ENCODE peak calls at places on chromosomes 7 and 10, in ten cellular contexts. W is T follicular helper cell, M is substantia nigra, E is fibroblast of the conjunctiva, C is heart left ventricle, T is NCI-H226, J is HTR-8/SVneo, A is GM10248, Q is right atrium auricular region, R is KG1. V is an unnamed sample.

GRCh38 chr7:157712666-157713235 is 375.9 kb downstream of the DNAJB6 start:
- DNase-seq in W (no peak), M (no peak), E (no peak), C (no peak), T (no peak), J (no peak), A (no peak), Q (no peak), R (no peak), V (no peak)

GRCh38 chr7:155683714-155684113 is 39.3 kb downstream of the RBM33 start:
- DNase-seq in W (no peak), M (no peak), E (no peak), C (no peak), T (no peak), J (no peak), A (no peak), Q (no peak), R (no peak), V (no peak)

GRCh38 chr7:75795831-75796285 is 17.7 kb downstream of the CCL24 start:
- DNase-seq in W (no peak), M (no peak), E (no peak), C (no peak), T (no peak), J (no peak), A (no peak), Q (peak; percentile 80), R (no peak), V (no peak)

GRCh38 chr10:128998101-128998500 is 468.9 kb upstream of the MGMT start:
- DNase-seq in W (no peak), M (no peak), E (no peak), C (no peak), T (no peak), J (no peak), A (no peak), Q (peak; percentile 46), R (no peak), V (no peak)

GRCh38 chr7:40827217-40828085 is 692.6 kb downstream of the SUGCT start:
- DNase-seq in W (no peak), M (no peak), E (peak; percentile 73), C (no peak), T (no peak), J (no peak), A (no peak), Q (no peak), R (no peak), V (no peak)

GRCh38 chr10:5283305-5284158 is 81.2 kb upstream of the UCN3 start:
- DNase-seq in W (peak; percentile 22), M (peak; percentile 13), E (peak; percentile 41), C (no peak), T (no peak), J (peak; percentile 15), A (no peak), Q (peak; percentile 78), R (peak; percentile 45), V (peak; percentile 75)

GRCh38 chr10:132898391-132899053 is 43.8 kb downstream of the CFAP46 start:
- DNase-seq in W (no peak), M (no peak), E (no peak), C (peak; percentile 49), T (no peak), J (no peak), A (no peak), Q (no peak), R (no peak), V (no peak)

GRCh38 chr10:6117711-6118110 is 28.9 kb downstream of the RBM17 start:
- DNase-seq in W (no peak), M (no peak), E (no peak), C (no peak), T (no peak), J (no peak), A (no peak), Q (no peak), R (no peak), V (no peak)

GRCh38 chr10:49377256-49377655 is 18.6 kb downstream of the DRGX start:
- DNase-seq in W (no peak), M (no peak), E (no peak), C (no peak), T (no peak), J (no peak), A (no peak), Q (peak; percentile 32), R (no peak), V (no peak)

GRCh38 chr10:7956508-7956907 is 98.0 kb upstream of the GATA3 start:
- DNase-seq in W (no peak), M (no peak), E (peak; percentile 65), C (no peak), T (peak; percentile 35), J (peak; percentile 15), A (peak; percentile 57), Q (no peak), R (peak; percentile 61), V (peak; percentile 85)

GRCh38 chr7:99899830-99900519 is 19.4 kb downstream of the TRIM4 start:
- DNase-seq in W (no peak), M (no peak), E (no peak), C (no peak), T (no peak), J (no peak), A (no peak), Q (no peak), R (no peak), V (no peak)

GRCh38 chr10:5654218-5654755 is 12.1 kb downstream of the ASB13 start:
- DNase-seq in W (no peak), M (no peak), E (no peak), C (no peak), T (no peak), J (no peak), A (no peak), Q (no peak), R (no peak), V (no peak)

GRCh38 chr7:142637240-142637639 is 112.0 kb upstream of the PRSS1 start:
- DNase-seq in W (no peak), M (no peak), E (no peak), C (no peak), T (no peak), J (no peak), A (no peak), Q (no peak), R (peak; percentile 3), V (no peak)

GRCh38 chr7:17021205-17021604 is 139.4 kb upstream of the AGR3 start:
- DNase-seq in W (no peak), M (no peak), E (no peak), C (no peak), T (no peak), J (no peak), A (no peak), Q (no peak), R (no peak), V (no peak)

GRCh38 chr10:109957092-109957797 is 33.9 kb upstream of the XPNPEP1 start:
- DNase-seq in W (no peak), M (peak; percentile 11), E (no peak), C (no peak), T (no peak), J (no peak), A (peak; percentile 62), Q (no peak), R (no peak), V (no peak)

GRCh38 chr10:58856508-58857240 is 319.8 kb upstream of the PHYHIPL start:
- DNase-seq in W (no peak), M (no peak), E (peak; percentile 93), C (no peak), T (peak; percentile 94), J (peak; percentile 85), A (no peak), Q (peak; percentile 73), R (no peak), V (no peak)

GRCh38 chr10:114362831-114363355 is 41.4 kb downstream of the AFAP1L2 start:
- DNase-seq in W (no peak), M (no peak), E (no peak), C (no peak), T (no peak), J (no peak), A (no peak), Q (no peak), R (no peak), V (no peak)

GRCh38 chr10:20257422-20257821 is 441.2 kb downstream of the PLXDC2 start:
- DNase-seq in W (no peak), M (no peak), E (no peak), C (no peak), T (no peak), J (no peak), A (no peak), Q (no peak), R (no peak), V (no peak)

GRCh38 chr7:4212376-4212775 is 469.7 kb upstream of the FOXK1 start:
- DNase-seq in W (no peak), M (no peak), E (no peak), C (no peak), T (no peak), J (no peak), A (no peak), Q (no peak), R (no peak), V (no peak)

GRCh38 chr10:62388328-62388727 is 14.2 kb downstream of the ZNF365 start:
- DNase-seq in W (no peak), M (peak; percentile 56), E (no peak), C (no peak), T (no peak), J (no peak), A (no peak), Q (no peak), R (no peak), V (no peak)

GRCh38 chr7:15085361-15085760 is 182.8 kb upstream of the DGKB start:
- DNase-seq in W (no peak), M (no peak), E (peak; percentile 49), C (no peak), T (no peak), J (no peak), A (no peak), Q (no peak), R (no peak), V (no peak)